ENCODE peak calls at places on chromosomes 7 and 10, in eight cellular contexts. M, N, C, F, B, V, J and O are unnamed samples. For H3K4me1, the result is how much of the 10 kb centered on the place peaks cover.

GRCh38 chr7:145289384-145289783 is 453.5 kb upstream of the TPK1 start:
- DNase-seq in F (no peak), N (no peak), J (no peak), V (no peak), C (no peak), B (no peak), M (no peak), O (no peak)

GRCh38 chr10:34722404-34722803 is 92.7 kb downstream of the PARD3 start:
- DNase-seq in B (no peak), J (no peak), V (no peak), C (no peak), F (no peak), N (no peak), M (no peak), O (no peak)

GRCh38 chr10:72133517-72133916 is 45.2 kb upstream of the SPOCK2 start:
- DNase-seq in M (no peak), B (no peak), N (no peak), V (no peak), J (no peak), C (no peak), F (peak), O (no peak)

GRCh38 chr10:114624941-114625780 is 32.9 kb downstream of the ABLIM1 start:
- DNase-seq in J (no peak), V (no peak), C (no peak), M (no peak), B (no peak), F (peak), N (no peak), O (no peak)

GRCh38 chr10:1187855-1188555 is 131.8 kb downstream of the WDR37 start:
- DNase-seq in N (no peak), V (no peak), J (no peak), F (no peak), C (no peak), B (peak), M (no peak), O (no peak)

GRCh38 chr10:100883322-100883821 is 29.4 kb upstream of the SLF2 start:
- DNase-seq in B (no peak), C (no peak), M (no peak), J (no peak), V (no peak), N (peak), F (no peak), O (no peak)

GRCh38 chr10:80155696-80156215 is 23.2 kb downstream of the PLAC9 start:
- DNase-seq in M (no peak), N (no peak), B (no peak), F (no peak), C (no peak), V (no peak), J (no peak), O (no peak)

GRCh38 chr10:30718877-30719268 is 89.3 kb upstream of the LYZL2 start:
- DNase-seq in J (no peak), M (no peak), V (no peak), F (no peak), N (no peak), B (no peak), C (no peak), O (no peak)

GRCh38 chr7:101367676-101368075 is 5.0 kb downstream of the COL26A1 start:
- DNase-seq in F (no peak), B (no peak), V (no peak), M (no peak), C (no peak), N (no peak), J (no peak), O (no peak)

GRCh38 chr10:32237644-32238345 is 109.2 kb downstream of the EPC1 start:
- DNase-seq in M (no peak), J (no peak), N (no peak), B (no peak), C (no peak), F (peak), V (no peak), O (no peak)

GRCh38 chr10:7417103-7417623 is 6.3 kb upstream of the SFMBT2 start:
- DNase-seq in F (peak), B (no peak), C (no peak), N (no peak), M (no peak), J (no peak), V (no peak), O (no peak)

GRCh38 chr10:128605180-128605579 is 479.0 kb upstream of the MKI67 start:
- DNase-seq in J (no peak), M (no peak), C (no peak), V (no peak), F (no peak), B (no peak), N (no peak), O (no peak)

GRCh38 chr10:86343761-86344160 is 22.8 kb downstream of the GRID1 start:
- DNase-seq in V (no peak), N (no peak), F (no peak), B (no peak), M (no peak), J (no peak), C (no peak), O (no peak)

GRCh38 chr7:43135129-43135528 is 22.7 kb downstream of the HECW1 start:
- DNase-seq in M (no peak), C (no peak), V (no peak), J (no peak), N (no peak), F (no peak), B (no peak), O (no peak)

GRCh38 chr7:68063171-68063570 is 1066.5 kb downstream of the TYW1 start:
- DNase-seq in F (no peak), M (no peak), V (no peak), N (no peak), J (no peak), C (no peak), B (peak), O (no peak)

GRCh38 chr7:100465702-100466311 is 1.7 kb upstream of the SPACDR start:
- DNase-seq in V (peak), F (peak), N (peak), B (peak), C (peak), J (no peak), M (peak), O (no peak)

GRCh38 chr10:99276848-99277486 is 41.3 kb upstream of the HPSE2 start:
- DNase-seq in N (no peak), F (peak), M (no peak), V (no peak), C (no peak), B (no peak), J (no peak), O (no peak)

GRCh38 chr10:35641430-35642015 is 573 bp downstream of the FZD8 start:
- DNase-seq in N (no peak), J (no peak), C (peak), F (peak), V (no peak), B (no peak), M (no peak), O (no peak)

GRCh38 chr10:79333513-79333912 is 13.8 kb upstream of the PPIF start:
- DNase-seq in N (no peak), V (no peak), J (no peak), C (no peak), M (no peak), B (no peak), F (peak), O (no peak)

GRCh38 chr10:7626283-7626682 is 40.5 kb downstream of the ITIH5 start:
- DNase-seq in N (no peak), V (no peak), F (no peak), B (no peak), M (no peak), J (no peak), C (no peak), O (no peak)

GRCh38 chr7:116709336-116709735 is 37.3 kb downstream of the MET start:
- DNase-seq in N (no peak), J (no peak), V (no peak), M (no peak), C (no peak), F (no peak), B (no peak), O (no peak)

GRCh38 chr10:97818572-97818971 is 31.1 kb upstream of the GOLGA7B start:
- DNase-seq in F (no peak), V (no peak), B (no peak), M (no peak), J (no peak), N (no peak), C (no peak), O (no peak)

GRCh38 chr10:26890956-26891355 is 30.2 kb upstream of the ABI1 start:
- DNase-seq in C (peak), V (peak), F (peak), B (peak), J (no peak), M (no peak), N (no peak), O (no peak)

GRCh38 chr10:69372126-69372980 is 44.4 kb downstream of the TACR2 start:
- DNase-seq in J (no peak), C (no peak), B (no peak), M (no peak), V (no peak), F (peak), N (no peak), O (no peak)

GRCh38 chr10:3853016-3853415 is 68.0 kb upstream of the KLF6 start:
- DNase-seq in N (no peak), V (peak), M (no peak), J (no peak), F (no peak), B (no peak), C (no peak), O (no peak)

GRCh38 chr10:3850999-3851937 is 66.3 kb upstream of the KLF6 start:
- DNase-seq in B (no peak), V (no peak), M (no peak), F (peak), C (no peak), J (no peak), N (no peak), O (no peak)

GRCh38 chr10:3852147-3852904 is 67.3 kb upstream of the KLF6 start:
- DNase-seq in M (peak), V (peak), N (peak), B (peak), F (peak), C (peak), J (peak), O (no peak)

GRCh38 chr10:3848005-3848767 is 63.2 kb upstream of the KLF6 start:
- DNase-seq in C (no peak), J (no peak), M (no peak), V (no peak), F (peak), B (no peak), N (no peak), O (no peak)

GRCh38 chr10:3848768-3849643 is 64.0 kb upstream of the KLF6 start:
- DNase-seq in M (no peak), F (peak), V (no peak), B (no peak), C (no peak), N (no peak), J (no peak), O (no peak)
- TF ChIP-seq POLR2A in M (no peak), F (no peak), V (no peak), B (no peak), C (no peak), N (no peak), J (no peak), O (no peak)

GRCh38 chr10:132632091-132632561 is 94.5 kb downstream of the INPP5A start:
- DNase-seq in C (no peak), V (peak), F (no peak), N (no peak), J (peak), B (no peak), M (no peak), O (no peak)
- H3K4me1 ChIP-seq in C (under half), V (under half), F (under half), N (under half), J (half or more), B (half or more), M (under half), O (half or more)

DNA sequence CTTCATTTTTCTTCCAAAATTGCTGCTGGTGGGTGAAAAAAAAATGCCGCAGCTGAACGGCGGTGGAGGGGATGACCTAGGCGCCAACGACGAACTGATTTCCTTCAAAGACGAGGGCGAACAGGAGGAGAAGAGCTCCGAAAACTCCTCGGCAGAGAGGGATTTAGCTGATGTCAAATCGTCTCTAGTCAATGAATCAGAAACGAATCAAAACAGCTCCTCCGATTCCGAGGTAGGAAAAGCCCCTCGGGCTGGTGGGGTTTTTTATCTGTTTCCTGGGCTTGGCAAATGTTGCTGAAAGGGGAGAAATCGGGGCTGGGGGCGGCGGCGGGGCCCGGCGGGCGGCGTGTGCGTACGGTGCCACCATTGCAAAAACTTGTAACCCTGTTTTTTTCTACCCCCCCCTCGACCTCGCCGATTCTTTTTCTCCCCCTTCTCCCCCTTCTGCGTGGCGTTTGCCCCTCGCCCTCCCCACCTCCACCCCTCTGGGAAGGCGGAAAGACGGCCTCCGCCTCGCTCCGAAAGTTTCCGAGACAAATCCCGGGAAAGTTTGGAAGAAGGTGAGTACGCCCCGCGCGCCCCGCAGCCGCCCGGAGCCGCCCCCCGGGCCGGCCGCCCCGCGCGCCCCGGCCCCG is 784 bp downstream of the TCF7L2 start:
- DNase-seq in M (no peak), V (peak), J (no peak), F (peak), N (peak), B (peak), C (no peak), O (no peak)
- H3K4me3 ChIP-seq in M (peak), V (peak), J (peak), F (peak), N (peak), B (peak), C (peak), O (peak)

DNA sequence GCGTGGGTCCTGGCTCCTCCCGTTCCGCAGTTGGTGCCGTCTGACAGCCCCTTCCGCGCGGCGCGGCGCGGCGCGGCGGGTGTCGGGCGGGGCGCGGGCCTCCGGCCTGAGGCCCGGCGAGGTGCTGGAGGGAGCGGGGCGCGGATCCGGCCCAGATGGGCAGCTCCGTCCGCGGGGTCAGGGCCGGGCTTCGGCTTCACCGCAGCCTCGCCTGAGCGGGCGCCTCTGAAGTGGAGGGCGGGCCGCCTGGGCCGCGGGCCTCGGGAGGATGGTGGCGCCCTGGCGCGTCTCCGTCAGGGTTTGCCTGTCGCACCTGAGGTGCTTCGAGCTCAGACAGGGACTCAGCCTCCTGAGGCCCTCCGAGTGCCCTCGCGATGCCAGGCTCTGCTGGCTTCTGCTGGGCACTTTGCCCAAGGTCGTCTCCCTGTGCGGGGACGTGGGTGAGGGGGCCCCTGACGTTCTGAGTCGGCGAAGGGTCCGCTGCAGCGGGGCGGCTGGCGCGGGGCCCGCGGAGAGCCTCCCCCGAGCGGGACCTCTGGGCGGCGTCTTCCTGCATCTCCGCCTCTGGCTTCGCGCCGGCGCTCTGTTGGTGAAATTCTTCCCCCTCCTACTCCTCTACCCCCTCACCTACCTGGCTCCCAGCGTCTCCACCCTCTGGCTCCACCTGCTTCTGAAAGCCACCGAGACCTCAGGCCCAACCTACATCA is 471 bp downstream of the ADCK2 start:
- DNase-seq in B (peak), C (peak), N (peak), J (no peak), V (peak), M (no peak), F (no peak), O (no peak)
- TF ChIP-seq POLR2A in B (no peak), C (no peak), N (no peak), J (peak), V (peak), M (no peak), F (no peak), O (no peak)

DNA sequence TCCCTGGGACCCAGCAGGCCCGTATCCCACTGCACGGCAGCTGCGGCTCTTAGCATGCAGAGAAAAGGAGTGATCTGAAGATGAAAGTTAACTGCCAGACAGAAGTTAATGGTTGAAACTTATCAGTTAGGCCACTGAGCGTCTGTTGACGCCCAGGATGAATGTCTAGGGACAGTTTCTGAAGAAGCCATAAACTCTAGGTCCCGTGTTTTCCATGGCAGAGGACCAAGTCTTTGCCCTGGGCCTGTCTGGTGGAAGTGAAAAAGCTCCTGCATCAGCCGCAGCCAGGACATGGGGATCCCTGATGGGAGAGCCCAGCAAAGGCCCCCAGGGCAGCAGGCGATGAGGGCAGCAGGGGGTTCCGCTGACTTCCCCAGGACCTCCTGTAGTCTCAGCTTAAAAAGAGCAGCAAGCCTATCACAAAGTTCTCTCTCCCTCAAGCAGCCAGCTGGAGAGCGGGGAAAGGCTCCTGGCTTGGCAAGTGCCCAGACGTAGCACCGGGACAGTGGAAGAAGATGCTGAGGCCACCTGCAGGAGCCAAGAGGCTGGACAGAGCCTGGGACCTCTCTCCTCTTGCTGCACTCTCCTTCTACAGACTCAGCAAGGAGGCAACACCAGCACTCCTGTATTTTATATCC is 79.6 kb downstream of the TNS3 start:
- DNase-seq in M (no peak), J (no peak), F (no peak), C (no peak), B (no peak), V (no peak), N (no peak), O (no peak)
- H3K4me1 ChIP-seq in M (under half), J (under half), F (half or more), C (under half), B (under half), V (half or more), N (under half), O (under half)

GRCh38 chr10:24207781-24208611 is 942 bp upstream of the KIAA1217 start:
- DNase-seq in M (no peak), F (no peak), V (peak), C (peak), N (peak), J (no peak), B (peak), O (no peak)
- H3K4me3 ChIP-seq in M (peak), F (no peak), V (no peak), C (peak), N (peak), J (peak), B (peak), O (peak)